ENCODE peak calls at places on chromosomes 1 and 21, in eight cellular contexts. One of them, this sample, is unnamed.

GRCh38 chr1:109636201-109636952 is 16.7 kb downstream of the AMPD2 start:
- DNase-seq in bronchial epithelial cell: peak
- DNase-seq in activated CD4-positive, alpha-beta T cell treated with anti-CD3 and anti-CD28 coated beads, Interleukin-2, amount 50 U/mL, for 1 hour: no peak
- DNase-seq in fibroblast of lung: peak
- DNase-seq in GDM1: no peak
- DNase-seq in cardiac muscle cell: peak
- DNase-seq in neuronal stem cell: no peak
- DNase-seq in GM04504: no peak
- DNase-seq in this sample: no peak

GRCh38 chr1:201191723-201192477 is 1.3 kb downstream of the IGFN1 start:
- DNase-seq in bronchial epithelial cell: peak
- DNase-seq in activated CD4-positive, alpha-beta T cell treated with anti-CD3 and anti-CD28 coated beads, Interleukin-2, amount 50 U/mL, for 1 hour: no peak
- DNase-seq in fibroblast of lung: peak
- DNase-seq in GDM1: no peak
- DNase-seq in cardiac muscle cell: peak
- DNase-seq in neuronal stem cell: no peak
- DNase-seq in GM04504: peak
- DNase-seq in this sample: no peak

GRCh38 chr1:156804572-156805243 is 11.9 kb downstream of the SH2D2A start:
- DNase-seq in bronchial epithelial cell: no peak
- DNase-seq in activated CD4-positive, alpha-beta T cell treated with anti-CD3 and anti-CD28 coated beads, Interleukin-2, amount 50 U/mL, for 1 hour: no peak
- DNase-seq in fibroblast of lung: peak
- DNase-seq in GDM1: peak
- DNase-seq in cardiac muscle cell: peak
- DNase-seq in neuronal stem cell: no peak
- DNase-seq in GM04504: no peak
- DNase-seq in this sample: no peak

GRCh38 chr21:45557611-45558043 is 15.4 kb upstream of the SLC19A1 start:
- DNase-seq in bronchial epithelial cell: no peak
- DNase-seq in activated CD4-positive, alpha-beta T cell treated with anti-CD3 and anti-CD28 coated beads, Interleukin-2, amount 50 U/mL, for 1 hour: no peak
- DNase-seq in fibroblast of lung: no peak
- DNase-seq in GDM1: no peak
- DNase-seq in cardiac muscle cell: no peak
- DNase-seq in neuronal stem cell: no peak
- DNase-seq in GM04504: no peak
- DNase-seq in this sample: no peak

GRCh38 chr1:48756704-48757316 is 19.9 kb downstream of the BEND5 start:
- DNase-seq in bronchial epithelial cell: no peak
- DNase-seq in activated CD4-positive, alpha-beta T cell treated with anti-CD3 and anti-CD28 coated beads, Interleukin-2, amount 50 U/mL, for 1 hour: no peak
- DNase-seq in fibroblast of lung: no peak
- DNase-seq in GDM1: no peak
- DNase-seq in cardiac muscle cell: no peak
- DNase-seq in neuronal stem cell: no peak
- DNase-seq in GM04504: no peak
- DNase-seq in this sample: no peak

GRCh38 chr1:26768755-26769154 is 19.0 kb upstream of the PIGV start:
- DNase-seq in bronchial epithelial cell: no peak
- DNase-seq in activated CD4-positive, alpha-beta T cell treated with anti-CD3 and anti-CD28 coated beads, Interleukin-2, amount 50 U/mL, for 1 hour: no peak
- DNase-seq in fibroblast of lung: peak
- DNase-seq in GDM1: no peak
- DNase-seq in cardiac muscle cell: peak
- DNase-seq in neuronal stem cell: no peak
- DNase-seq in GM04504: peak
- DNase-seq in this sample: no peak

GRCh38 chr1:93681095-93681548 is 515 bp downstream of the BCAR3 start:
- DNase-seq in bronchial epithelial cell: no peak
- DNase-seq in activated CD4-positive, alpha-beta T cell treated with anti-CD3 and anti-CD28 coated beads, Interleukin-2, amount 50 U/mL, for 1 hour: no peak
- DNase-seq in fibroblast of lung: peak
- DNase-seq in GDM1: no peak
- DNase-seq in cardiac muscle cell: peak
- DNase-seq in neuronal stem cell: no peak
- DNase-seq in GM04504: no peak
- DNase-seq in this sample: no peak

GRCh38 chr1:226870323-226871046 is at the start of gene PSEN2:
- DNase-seq in bronchial epithelial cell: peak
- DNase-seq in activated CD4-positive, alpha-beta T cell treated with anti-CD3 and anti-CD28 coated beads, Interleukin-2, amount 50 U/mL, for 1 hour: peak
- DNase-seq in fibroblast of lung: peak
- DNase-seq in GDM1: peak
- DNase-seq in cardiac muscle cell: peak
- DNase-seq in neuronal stem cell: peak
- DNase-seq in GM04504: peak
- DNase-seq in this sample: peak

GRCh38 chr21:38984982-38985422 is 179.3 kb downstream of the ETS2 start:
- DNase-seq in bronchial epithelial cell: no peak
- DNase-seq in activated CD4-positive, alpha-beta T cell treated with anti-CD3 and anti-CD28 coated beads, Interleukin-2, amount 50 U/mL, for 1 hour: no peak
- DNase-seq in fibroblast of lung: peak
- DNase-seq in GDM1: peak
- DNase-seq in cardiac muscle cell: peak
- DNase-seq in neuronal stem cell: no peak
- DNase-seq in GM04504: peak
- DNase-seq in this sample: no peak

GRCh38 chr1:45953934-45954333 is 150.5 kb downstream of the MAST2 start:
- DNase-seq in bronchial epithelial cell: no peak
- DNase-seq in activated CD4-positive, alpha-beta T cell treated with anti-CD3 and anti-CD28 coated beads, Interleukin-2, amount 50 U/mL, for 1 hour: no peak
- DNase-seq in fibroblast of lung: peak
- DNase-seq in GDM1: no peak
- DNase-seq in cardiac muscle cell: peak
- DNase-seq in neuronal stem cell: no peak
- DNase-seq in GM04504: peak
- DNase-seq in this sample: no peak

GRCh38 chr1:57061369-57061768 is 95.6 kb upstream of the C8B start:
- DNase-seq in bronchial epithelial cell: peak
- DNase-seq in activated CD4-positive, alpha-beta T cell treated with anti-CD3 and anti-CD28 coated beads, Interleukin-2, amount 50 U/mL, for 1 hour: no peak
- DNase-seq in fibroblast of lung: peak
- DNase-seq in GDM1: no peak
- DNase-seq in cardiac muscle cell: peak
- DNase-seq in neuronal stem cell: no peak
- DNase-seq in GM04504: peak
- DNase-seq in this sample: no peak

GRCh38 chr1:29502901-29503300 is 266.6 kb downstream of the PTPRU start:
- DNase-seq in bronchial epithelial cell: no peak
- DNase-seq in activated CD4-positive, alpha-beta T cell treated with anti-CD3 and anti-CD28 coated beads, Interleukin-2, amount 50 U/mL, for 1 hour: no peak
- DNase-seq in fibroblast of lung: no peak
- DNase-seq in GDM1: no peak
- DNase-seq in cardiac muscle cell: no peak
- DNase-seq in neuronal stem cell: no peak
- DNase-seq in GM04504: no peak
- DNase-seq in this sample: no peak

GRCh38 chr1:231839999-231840398 is 213.4 kb downstream of the DISC1 start:
- DNase-seq in bronchial epithelial cell: no peak
- DNase-seq in activated CD4-positive, alpha-beta T cell treated with anti-CD3 and anti-CD28 coated beads, Interleukin-2, amount 50 U/mL, for 1 hour: no peak
- DNase-seq in fibroblast of lung: no peak
- DNase-seq in GDM1: no peak
- DNase-seq in cardiac muscle cell: no peak
- DNase-seq in neuronal stem cell: no peak
- DNase-seq in GM04504: no peak
- DNase-seq in this sample: no peak

GRCh38 chr1:51344602-51345299 is 14.4 kb upstream of the TTC39A start:
- DNase-seq in bronchial epithelial cell: no peak
- DNase-seq in activated CD4-positive, alpha-beta T cell treated with anti-CD3 and anti-CD28 coated beads, Interleukin-2, amount 50 U/mL, for 1 hour: no peak
- DNase-seq in fibroblast of lung: no peak
- DNase-seq in GDM1: no peak
- DNase-seq in cardiac muscle cell: no peak
- DNase-seq in neuronal stem cell: no peak
- DNase-seq in GM04504: no peak
- DNase-seq in this sample: no peak